ENCODE peak calls at places on chromosomes 12 and 14, in five cellular contexts. One of them, this sample, is unnamed.

GRCh38 chr14:99531221-99532096 is 50.2 kb downstream of the CCNK start:
- DNase-seq in amniotic stem cell: peak; percentile 23
- DNase-seq in psoas muscle: no peak
- DNase-seq in activated CD4-positive, CD25-positive, alpha-beta regulatory T cell: no peak
- DNase-seq in kidney tubule cell: no peak
- DNase-seq in this sample: no peak

GRCh38 chr14:74380845-74381244 is 32.6 kb downstream of the VRTN start:
- DNase-seq in amniotic stem cell: no peak
- DNase-seq in psoas muscle: no peak
- DNase-seq in activated CD4-positive, CD25-positive, alpha-beta regulatory T cell: no peak
- DNase-seq in kidney tubule cell: no peak
- DNase-seq in this sample: no peak

GRCh38 chr12:11716794-11717532 is 67.5 kb downstream of the ETV6 start:
- DNase-seq in amniotic stem cell: no peak
- DNase-seq in psoas muscle: no peak
- DNase-seq in activated CD4-positive, CD25-positive, alpha-beta regulatory T cell: no peak
- DNase-seq in kidney tubule cell: peak; percentile 61
- DNase-seq in this sample: no peak

GRCh38 chr14:44788612-44789011 is 173.1 kb downstream of the KLHL28 start:
- DNase-seq in amniotic stem cell: no peak
- DNase-seq in psoas muscle: no peak
- DNase-seq in activated CD4-positive, CD25-positive, alpha-beta regulatory T cell: no peak
- DNase-seq in kidney tubule cell: no peak
- DNase-seq in this sample: no peak

GRCh38 chr12:127083028-127083949 is 1183.7 kb upstream of the TMEM132C start:
- DNase-seq in amniotic stem cell: peak; percentile 45
- DNase-seq in psoas muscle: no peak
- DNase-seq in activated CD4-positive, CD25-positive, alpha-beta regulatory T cell: no peak
- DNase-seq in kidney tubule cell: peak; percentile 84
- DNase-seq in this sample: peak; percentile 69

GRCh38 chr12:124992874-124993567 is 424 bp upstream of the BRI3BP start:
- DNase-seq in amniotic stem cell: no peak
- DNase-seq in psoas muscle: no peak
- DNase-seq in activated CD4-positive, CD25-positive, alpha-beta regulatory T cell: peak; percentile 24
- DNase-seq in kidney tubule cell: peak; percentile 87
- DNase-seq in this sample: no peak

GRCh38 chr14:85464135-85464534 is 65.8 kb upstream of the FLRT2 start:
- DNase-seq in amniotic stem cell: no peak
- DNase-seq in psoas muscle: no peak
- DNase-seq in activated CD4-positive, CD25-positive, alpha-beta regulatory T cell: no peak
- DNase-seq in kidney tubule cell: no peak
- DNase-seq in this sample: no peak

GRCh38 chr14:94887591-94887990 is 117.7 kb upstream of the GSC start:
- DNase-seq in amniotic stem cell: no peak
- DNase-seq in psoas muscle: no peak
- DNase-seq in activated CD4-positive, CD25-positive, alpha-beta regulatory T cell: no peak
- DNase-seq in kidney tubule cell: no peak
- DNase-seq in this sample: no peak

GRCh38 chr14:99177046-99177655 is 94.8 kb downstream of the BCL11B start:
- DNase-seq in amniotic stem cell: no peak
- DNase-seq in psoas muscle: no peak
- DNase-seq in activated CD4-positive, CD25-positive, alpha-beta regulatory T cell: no peak
- DNase-seq in kidney tubule cell: no peak
- DNase-seq in this sample: no peak

GRCh38 chr14:58736606-58737005 is 98.8 kb downstream of the DACT1 start:
- DNase-seq in amniotic stem cell: no peak
- DNase-seq in psoas muscle: no peak
- DNase-seq in activated CD4-positive, CD25-positive, alpha-beta regulatory T cell: no peak
- DNase-seq in kidney tubule cell: no peak
- DNase-seq in this sample: no peak

GRCh38 chr12:30796508-30796780 is 41.7 kb upstream of the CAPRIN2 start:
- DNase-seq in amniotic stem cell: peak; percentile 58
- DNase-seq in psoas muscle: peak; percentile 62
- DNase-seq in activated CD4-positive, CD25-positive, alpha-beta regulatory T cell: no peak
- DNase-seq in kidney tubule cell: no peak
- DNase-seq in this sample: peak; percentile 74

GRCh38 chr12:65192963-65193516 is 23.7 kb downstream of the LEMD3 start:
- DNase-seq in amniotic stem cell: no peak
- DNase-seq in psoas muscle: no peak
- DNase-seq in activated CD4-positive, CD25-positive, alpha-beta regulatory T cell: no peak
- DNase-seq in kidney tubule cell: no peak
- DNase-seq in this sample: no peak

GRCh38 chr12:107783406-107784376 is 9.2 kb downstream of the ASCL4 start:
- DNase-seq in amniotic stem cell: no peak
- DNase-seq in psoas muscle: no peak
- DNase-seq in activated CD4-positive, CD25-positive, alpha-beta regulatory T cell: no peak
- DNase-seq in kidney tubule cell: no peak
- DNase-seq in this sample: no peak

GRCh38 chr14:71400821-71401447 is 493.7 kb downstream of the PCNX1 start:
- DNase-seq in amniotic stem cell: no peak
- DNase-seq in psoas muscle: no peak
- DNase-seq in activated CD4-positive, CD25-positive, alpha-beta regulatory T cell: no peak
- DNase-seq in kidney tubule cell: no peak
- DNase-seq in this sample: peak; percentile 44

GRCh38 chr12:88578274-88578673 is 2.0 kb downstream of the KITLG start:
- DNase-seq in amniotic stem cell: no peak
- DNase-seq in psoas muscle: no peak
- DNase-seq in activated CD4-positive, CD25-positive, alpha-beta regulatory T cell: no peak
- DNase-seq in kidney tubule cell: peak; percentile 44
- DNase-seq in this sample: peak; percentile 29

GRCh38 chr12:123057505-123058265 is 77.2 kb downstream of the ARL6IP4 start:
- DNase-seq in amniotic stem cell: no peak
- DNase-seq in psoas muscle: no peak
- DNase-seq in activated CD4-positive, CD25-positive, alpha-beta regulatory T cell: no peak
- DNase-seq in kidney tubule cell: peak; percentile 13
- DNase-seq in this sample: no peak